ENCODE peak calls at places on chromosome 2, in four cellular contexts. K, U, H and E are unnamed samples.

GRCh38 chr2:238123218-238123971 is 15.1 kb upstream of the KLHL30 start:
- DNase-seq in K (no peak), U (no peak), H (no peak), E (no peak)

GRCh38 chr2:17363846-17364245 is 154.4 kb downstream of the RAD51AP2 start:
- DNase-seq in K (no peak), U (no peak), H (no peak), E (no peak)

GRCh38 chr2:145546091-145546490 is 1026.2 kb upstream of the ZEB2 start:
- DNase-seq in K (no peak), U (no peak), H (no peak), E (peak)

GRCh38 chr2:184155791-184156190 is 442.5 kb upstream of the ZNF804A start:
- DNase-seq in K (no peak), U (no peak), H (no peak), E (no peak)

GRCh38 chr2:39228413-39229209 is 15.2 kb downstream of the CDKL4 start:
- DNase-seq in K (no peak), U (no peak), H (no peak), E (no peak)

GRCh38 chr2:45925636-45926350 is 274.3 kb downstream of the PRKCE start:
- DNase-seq in K (peak), U (no peak), H (no peak), E (no peak)

GRCh38 chr2:206856474-206856873 is 82.8 kb upstream of the CPO start:
- DNase-seq in K (no peak), U (no peak), H (no peak), E (peak)

GRCh38 chr2:127675335-127676261 is at the start of gene LIMS2:
- DNase-seq in K (no peak), U (no peak), H (no peak), E (peak)

GRCh38 chr2:655626-656025 is 21.6 kb downstream of the TMEM18 start:
- DNase-seq in K (no peak), U (no peak), H (no peak), E (no peak)